ENCODE peak calls at places on chromosome 6, in five cellular contexts. D is epithelial cell of esophagus; X is AG10803; T is CD8-positive, alpha-beta T cell; B is cardiac fibroblast. A is an unnamed sample.

GRCh38 chr6:30200551-30201281 is 12.5 kb downstream of the TRIM26 start:
- DNase-seq in D (no peak), X (no peak), T (no peak), B (no peak), A (no peak)

GRCh38 chr6:138250513-138251247 is 32.4 kb upstream of the PBOV1 start:
- DNase-seq in D (peak), X (peak), T (no peak), B (peak), A (peak)

GRCh38 chr6:50143011-50143719 is 93.4 kb upstream of the DEFB112 start:
- DNase-seq in D (no peak), X (peak), T (no peak), B (no peak), A (no peak)

GRCh38 chr6:33502486-33502885 is 48.1 kb downstream of the ZBTB9 start:
- DNase-seq in D (no peak), X (no peak), T (no peak), B (no peak), A (no peak)

GRCh38 chr6:43532201-43532600 is 15.3 kb downstream of the POLR1C start:
- DNase-seq in D (no peak), X (peak), T (no peak), B (no peak), A (no peak)

GRCh38 chr6:21201673-21202430 is 391.7 kb upstream of the SOX4 start:
- DNase-seq in D (no peak), X (no peak), T (no peak), B (no peak), A (no peak)

GRCh38 chr6:150252714-150253444 is 110.0 kb downstream of the PPP1R14C start:
- DNase-seq in D (peak), X (no peak), T (no peak), B (peak), A (peak)

GRCh38 chr6:123118811-123119210 is 122.8 kb downstream of the CLVS2 start:
- DNase-seq in D (peak), X (no peak), T (no peak), B (no peak), A (no peak)

GRCh38 chr6:159008656-159009288 is 8.8 kb upstream of the RSPH3 start:
- DNase-seq in D (peak), X (peak), T (no peak), B (peak), A (peak)

GRCh38 chr6:113458368-113459010 is 398.7 kb upstream of the MARCKS start:
- DNase-seq in D (no peak), X (no peak), T (no peak), B (peak), A (peak)

GRCh38 chr6:364609-365540 is 26.7 kb upstream of the IRF4 start:
- DNase-seq in D (no peak), X (no peak), T (no peak), B (no peak), A (no peak)

GRCh38 chr6:363909-364308 is 27.6 kb upstream of the IRF4 start:
- DNase-seq in D (no peak), X (no peak), T (no peak), B (no peak), A (no peak)

GRCh38 chr6:366389-366788 is 25.2 kb upstream of the IRF4 start:
- DNase-seq in D (no peak), X (no peak), T (no peak), B (no peak), A (no peak)

GRCh38 chr6:366972-367794 is 24.4 kb upstream of the IRF4 start:
- DNase-seq in D (no peak), X (no peak), T (no peak), B (no peak), A (no peak)

GRCh38 chr6:365835-366234 is 25.7 kb upstream of the IRF4 start:
- DNase-seq in D (no peak), X (no peak), T (no peak), B (no peak), A (no peak)
- H3K4me3 ChIP-seq in D (no peak), X (no peak), T (no peak), B (no peak), A (no peak)

GRCh38 chr6:136751991-136752390 is 40.3 kb downstream of the MAP3K5 start:
- DNase-seq in D (no peak), X (no peak), T (no peak), B (no peak), A (no peak)
- H3K4me3 ChIP-seq in D (no peak), X (no peak), T (peak), B (no peak), A (no peak)

GRCh38 chr6:170473226-170473789 is 79.8 kb downstream of the PSMB1 start:
- DNase-seq in D (no peak), X (no peak), T (no peak), B (no peak), A (no peak)
- H3K4me3 ChIP-seq in D (no peak), X (no peak), T (no peak), B (no peak), A (no peak)

GRCh38 chr6:101015541-101015940 is 134.4 kb upstream of the ASCC3 start:
- DNase-seq in D (no peak), X (no peak), T (no peak), B (no peak), A (no peak)
- H3K4me3 ChIP-seq in D (no peak), X (no peak), T (no peak), B (no peak), A (no peak)

GRCh38 chr6:141321486-141322347 is 811.0 kb upstream of the GJE1 start:
- DNase-seq in D (no peak), X (peak), T (no peak), B (peak), A (peak)

GRCh38 chr6:141326925-141327324 is 805.8 kb upstream of the GJE1 start:
- DNase-seq in D (no peak), X (no peak), T (no peak), B (no peak), A (no peak)

GRCh38 chr6:141326426-141326825 is 806.3 kb upstream of the GJE1 start:
- DNase-seq in D (peak), X (peak), T (no peak), B (peak), A (peak)
- H3K4me3 ChIP-seq in D (peak), X (peak), T (no peak), B (no peak), A (peak)

GRCh38 chr6:2839982-2840793 is 1.5 kb downstream of the SERPINB1 start:
- DNase-seq in D (peak), X (no peak), T (no peak), B (no peak), A (no peak)
- H3K4me3 ChIP-seq in D (peak), X (peak), T (peak), B (peak), A (peak)

DNA sequence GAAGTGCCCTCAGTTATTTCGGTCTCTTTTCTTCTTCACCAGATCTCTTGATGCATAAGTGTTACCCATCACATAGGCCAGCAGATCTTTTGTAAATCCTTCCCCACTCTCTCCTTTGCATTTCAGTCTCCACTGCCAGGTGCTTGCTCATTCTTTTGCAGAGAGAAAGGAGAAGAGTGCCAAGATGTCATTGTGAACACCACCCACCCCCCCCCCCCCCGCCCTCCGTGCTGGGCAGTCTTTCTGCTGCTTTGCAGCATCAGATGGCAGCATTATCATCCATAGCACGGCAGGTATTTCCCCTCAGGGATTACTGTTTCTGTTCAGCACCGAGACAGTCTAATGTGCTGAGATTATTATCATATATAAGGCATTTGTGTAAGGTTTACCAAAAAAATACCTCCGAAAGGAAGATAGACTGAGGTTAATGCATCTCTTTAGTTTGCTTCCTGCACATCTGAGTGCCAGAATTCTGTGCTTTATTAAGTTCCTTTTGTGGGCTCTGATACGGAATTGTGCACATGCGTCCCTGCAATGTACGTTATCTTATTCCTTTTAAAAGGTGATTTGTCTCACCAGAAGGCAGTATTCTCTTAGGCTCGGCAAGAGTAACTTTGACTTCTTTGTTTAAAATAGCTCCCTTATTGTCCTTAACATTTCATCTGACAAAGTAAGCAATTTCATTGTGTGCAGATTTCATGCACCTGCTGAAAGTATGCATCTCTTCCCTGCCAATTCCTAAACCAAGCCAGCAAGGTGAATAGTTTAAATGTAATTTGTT is 128.8 kb downstream of the PHACTR1 start:
- DNase-seq in D (no peak), X (no peak), T (no peak), B (no peak), A (no peak)
- H3K4me3 ChIP-seq in D (no peak), X (no peak), T (no peak), B (no peak), A (no peak)

DNA sequence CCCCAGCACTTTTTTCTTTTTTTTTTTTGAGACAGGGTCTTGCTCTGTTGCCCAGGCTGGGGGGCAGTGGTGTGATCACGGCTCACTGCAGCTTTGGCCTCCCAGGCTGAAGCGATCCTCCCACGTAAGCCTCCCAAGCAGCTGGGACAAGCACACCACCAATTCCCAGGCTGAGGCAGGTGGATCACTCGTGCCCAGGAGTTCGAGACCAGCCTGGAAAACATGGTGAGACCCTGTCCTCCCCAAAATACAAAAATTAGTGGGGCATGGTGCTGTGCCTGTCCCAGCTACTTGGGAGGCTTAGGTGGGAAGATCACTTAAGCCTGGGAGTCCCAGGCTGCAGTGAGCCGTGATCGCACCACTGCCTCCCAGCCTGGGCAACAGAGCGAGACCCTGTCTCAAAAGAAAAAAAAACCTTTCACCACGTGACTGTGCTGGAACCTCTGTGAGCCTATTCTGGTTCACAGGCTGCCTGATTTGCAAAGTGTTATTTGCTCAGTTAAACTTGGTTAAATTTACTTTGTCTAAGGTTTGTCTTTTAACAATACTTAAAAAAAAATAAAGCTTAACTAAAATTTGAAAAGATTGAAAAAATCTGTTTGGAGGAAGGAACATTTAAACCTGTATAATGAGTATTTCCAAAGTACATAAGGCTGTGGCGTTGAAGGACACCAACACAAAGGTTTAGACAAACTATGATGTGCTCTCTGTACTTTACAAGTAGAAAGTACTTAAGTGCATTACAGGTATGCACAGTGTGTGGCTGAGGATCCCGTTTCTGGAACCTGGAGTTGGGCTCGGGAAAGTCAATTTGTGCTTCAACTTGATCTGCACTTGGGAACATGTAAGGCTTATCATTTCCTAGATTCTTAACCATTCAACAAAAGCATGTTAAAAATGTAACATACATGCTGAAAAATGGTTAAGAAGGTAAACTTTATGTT is 55.0 kb downstream of the PPP1R3G start:
- DNase-seq in D (no peak), X (no peak), T (no peak), B (no peak), A (no peak)
- H3K4me3 ChIP-seq in D (no peak), X (no peak), T (no peak), B (no peak), A (no peak)

DNA sequence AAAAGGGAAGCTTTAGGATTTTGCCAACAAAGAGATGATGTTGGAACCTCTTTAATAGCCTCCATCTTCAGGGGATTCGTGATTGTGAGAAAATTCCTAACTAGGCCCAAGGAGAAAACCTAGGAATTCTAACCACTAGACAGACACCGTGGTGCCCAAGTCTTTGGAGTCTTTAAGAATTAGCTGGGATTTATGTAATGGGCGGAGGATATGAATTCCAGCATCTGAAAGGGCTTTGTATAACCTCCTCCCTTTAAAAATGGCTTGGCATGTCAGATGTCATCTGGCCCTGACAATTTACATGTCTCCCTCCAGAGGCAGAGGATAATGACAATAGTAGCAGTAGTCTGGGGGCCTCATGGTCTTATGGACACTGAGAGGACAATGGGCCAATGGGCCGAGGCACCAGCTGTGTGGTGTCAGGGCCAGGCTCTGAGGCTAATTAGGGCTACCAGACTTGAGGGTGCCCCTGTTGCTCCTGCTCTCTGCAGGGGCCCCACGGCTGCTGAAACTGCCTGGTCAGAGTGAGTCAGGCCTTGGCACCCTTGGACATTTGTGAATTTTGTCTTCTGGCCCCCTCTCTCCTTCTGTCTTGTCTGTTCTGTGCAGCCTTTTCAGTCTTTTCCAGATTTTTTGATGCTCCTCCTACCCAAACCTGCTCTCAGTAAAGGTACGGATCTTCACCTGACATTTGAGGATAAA is 113.9 kb downstream of the EDN1 start:
- DNase-seq in D (no peak), X (peak), T (no peak), B (peak), A (no peak)
- H3K4me3 ChIP-seq in D (no peak), X (peak), T (no peak), B (no peak), A (peak)

A was measured in adipocyte.